ENCODE peak calls at places on chromosomes 16 and 17, in six cellular contexts. One of them, this sample, is unnamed.

GRCh38 chr16:27083861-27084261 is 17.1 kb downstream of the C16orf82 start:
- DNase-seq in breast epithelium: no peak
- DNase-seq in hepatocyte: no peak
- DNase-seq in stomach: no peak
- DNase-seq in astrocyte: no peak
- DNase-seq in prostate gland: no peak
- DNase-seq in this sample: no peak

GRCh38 chr16:87570938-87571867 is 31.1 kb upstream of the JPH3 start:
- DNase-seq in breast epithelium: no peak
- DNase-seq in hepatocyte: peak; percentile 78
- DNase-seq in stomach: peak; percentile 81
- DNase-seq in astrocyte: peak; percentile 84
- DNase-seq in prostate gland: peak; percentile 52
- DNase-seq in this sample: peak; percentile 28

GRCh38 chr17:32275060-32276042 is 9.7 kb downstream of the RHBDL3 start:
- DNase-seq in breast epithelium: no peak
- DNase-seq in hepatocyte: peak; percentile 72
- DNase-seq in stomach: no peak
- DNase-seq in astrocyte: peak; percentile 80
- DNase-seq in prostate gland: no peak
- DNase-seq in this sample: no peak

GRCh38 chr17:74340470-74341023 is 14.5 kb downstream of the KIF19 start:
- DNase-seq in breast epithelium: no peak
- DNase-seq in hepatocyte: peak; percentile 66
- DNase-seq in stomach: no peak
- DNase-seq in astrocyte: no peak
- DNase-seq in prostate gland: no peak
- DNase-seq in this sample: no peak

GRCh38 chr16:56265184-56265583 is 73.9 kb downstream of the GNAO1 start:
- DNase-seq in breast epithelium: no peak
- DNase-seq in hepatocyte: no peak
- DNase-seq in stomach: no peak
- DNase-seq in astrocyte: no peak
- DNase-seq in prostate gland: no peak
- DNase-seq in this sample: no peak

GRCh38 chr17:47219621-47220475 is 10.7 kb downstream of the MYL4 start:
- DNase-seq in breast epithelium: no peak
- DNase-seq in hepatocyte: no peak
- DNase-seq in stomach: no peak
- DNase-seq in astrocyte: no peak
- DNase-seq in prostate gland: no peak
- DNase-seq in this sample: no peak

GRCh38 chr16:726438-727290 is at the start of the genes CCDC78 and HAGHL:
- DNase-seq in breast epithelium: no peak
- DNase-seq in hepatocyte: peak; percentile 74
- DNase-seq in stomach: peak; percentile 65
- DNase-seq in astrocyte: no peak
- DNase-seq in prostate gland: peak; percentile 39
- DNase-seq in this sample: no peak

GRCh38 chr17:79779088-79779529 is 1.2 kb downstream of the CBX2 start:
- DNase-seq in breast epithelium: no peak
- DNase-seq in hepatocyte: peak; percentile 30
- DNase-seq in stomach: no peak
- DNase-seq in astrocyte: no peak
- DNase-seq in prostate gland: no peak
- DNase-seq in this sample: no peak

GRCh38 chr16:9966569-9967157 is 215.6 kb downstream of the GRIN2A start:
- DNase-seq in breast epithelium: no peak
- DNase-seq in hepatocyte: no peak
- DNase-seq in stomach: no peak
- DNase-seq in astrocyte: peak; percentile 70
- DNase-seq in prostate gland: no peak
- DNase-seq in this sample: no peak

GRCh38 chr17:47199627-47200324 is 9.4 kb upstream of the MYL4 start:
- DNase-seq in breast epithelium: no peak
- DNase-seq in hepatocyte: no peak
- DNase-seq in stomach: no peak
- DNase-seq in astrocyte: no peak
- DNase-seq in prostate gland: no peak
- DNase-seq in this sample: no peak

GRCh38 chr17:39208893-39209292 is 8.8 kb downstream of the RPL19 start:
- DNase-seq in breast epithelium: no peak
- DNase-seq in hepatocyte: no peak
- DNase-seq in stomach: peak; percentile 36
- DNase-seq in astrocyte: no peak
- DNase-seq in prostate gland: no peak
- DNase-seq in this sample: no peak

GRCh38 chr16:67443299-67443698 is 12.4 kb downstream of the HSD11B2 start:
- DNase-seq in breast epithelium: no peak
- DNase-seq in hepatocyte: no peak
- DNase-seq in stomach: no peak
- DNase-seq in astrocyte: no peak
- DNase-seq in prostate gland: no peak
- DNase-seq in this sample: no peak
- H3K4me1 ChIP-seq in breast epithelium: peaks cover 54% of the 10 kb centered on the region
- H3K4me1 ChIP-seq in hepatocyte: peaks cover 22% of the 10 kb centered on the region
- H3K4me1 ChIP-seq in stomach: peaks cover 77% of the 10 kb centered on the region
- H3K4me1 ChIP-seq in astrocyte: peaks cover 6% of the 10 kb centered on the region
- H3K4me1 ChIP-seq in prostate gland: peaks cover 35% of the 10 kb centered on the region
- H3K4me1 ChIP-seq in this sample: no peaks in the 10 kb centered on the region

GRCh38 chr17:53607475-53607874 is 215.3 kb upstream of the KIF2B start:
- DNase-seq in breast epithelium: no peak
- DNase-seq in hepatocyte: no peak
- DNase-seq in stomach: no peak
- DNase-seq in astrocyte: no peak
- DNase-seq in prostate gland: no peak
- DNase-seq in this sample: no peak
- H3K27ac ChIP-seq in breast epithelium: no peak overlapping the region
- H3K27ac ChIP-seq in hepatocyte: no peak overlapping the region
- H3K27ac ChIP-seq in stomach: no peak overlapping the region
- H3K27ac ChIP-seq in astrocyte: no peak overlapping the region
- H3K27ac ChIP-seq in prostate gland: no peak overlapping the region
- H3K27ac ChIP-seq in this sample: no peak overlapping the region

DNA sequence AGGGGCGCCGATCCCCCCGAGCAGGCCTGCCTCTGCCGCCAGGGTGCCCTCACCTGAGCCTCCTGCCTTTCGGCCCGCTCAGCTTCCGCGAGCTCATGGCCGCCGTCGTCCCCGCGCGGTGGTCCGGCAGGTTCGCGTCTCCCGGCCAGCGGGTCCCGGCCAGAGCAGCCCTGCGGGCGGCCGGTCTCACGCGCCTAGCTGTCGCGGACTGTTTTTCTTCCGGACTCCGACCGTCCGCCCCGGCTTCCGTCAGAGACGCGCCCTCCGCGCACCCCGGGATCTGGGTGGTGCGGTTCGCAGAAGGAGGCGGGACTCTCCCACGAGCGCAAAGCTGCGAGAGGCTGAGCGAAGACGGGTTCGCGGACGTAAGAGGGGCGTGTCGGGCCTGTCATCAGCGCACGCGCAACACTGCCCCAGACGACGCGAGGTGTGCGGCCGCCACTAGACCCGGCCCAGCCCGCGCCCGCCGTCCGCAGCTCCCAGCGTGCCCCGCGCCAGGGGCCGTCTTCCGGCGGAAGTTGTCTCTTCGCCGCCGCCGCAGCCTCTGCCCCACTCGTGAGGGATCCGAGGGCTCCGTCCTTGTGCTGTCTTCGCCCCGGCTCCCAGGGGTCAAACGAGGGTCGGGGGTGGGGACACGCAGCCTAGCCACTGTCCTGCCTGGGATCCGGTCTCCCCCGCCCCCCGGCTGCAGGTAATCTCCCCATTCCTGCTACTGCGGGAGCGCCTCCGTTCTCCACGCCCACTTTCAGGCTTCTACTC is at the start of gene INPP5K:
- DNase-seq in breast epithelium: peak; percentile 98
- DNase-seq in hepatocyte: peak; percentile 99
- DNase-seq in stomach: peak; percentile 99
- DNase-seq in astrocyte: peak; percentile 94
- DNase-seq in prostate gland: peak; percentile 98
- DNase-seq in this sample: peak; percentile 86
- H3K4me1 ChIP-seq in breast epithelium: peaks cover 13% of the 10 kb centered on the region
- H3K4me1 ChIP-seq in hepatocyte: peaks cover 12% of the 10 kb centered on the region
- H3K4me1 ChIP-seq in stomach: peaks cover 54% of the 10 kb centered on the region
- H3K4me1 ChIP-seq in astrocyte: peaks cover 14% of the 10 kb centered on the region
- H3K4me1 ChIP-seq in prostate gland: peaks cover 3% of the 10 kb centered on the region
- H3K4me1 ChIP-seq in this sample: peaks cover 10% of the 10 kb centered on the region

GRCh38 chr16:4087990-4088577 is 28.2 kb downstream of the ADCY9 start:
- DNase-seq in breast epithelium: no peak
- DNase-seq in hepatocyte: no peak
- DNase-seq in stomach: no peak
- DNase-seq in astrocyte: no peak
- DNase-seq in prostate gland: no peak
- DNase-seq in this sample: no peak

GRCh38 chr16:4091638-4092037 is 24.6 kb downstream of the ADCY9 start:
- DNase-seq in breast epithelium: no peak
- DNase-seq in hepatocyte: no peak
- DNase-seq in stomach: no peak
- DNase-seq in astrocyte: no peak
- DNase-seq in prostate gland: no peak
- DNase-seq in this sample: no peak

GRCh38 chr16:4089251-4089810 is 26.9 kb downstream of the ADCY9 start:
- DNase-seq in breast epithelium: no peak
- DNase-seq in hepatocyte: no peak
- DNase-seq in stomach: no peak
- DNase-seq in astrocyte: no peak
- DNase-seq in prostate gland: no peak
- DNase-seq in this sample: no peak

GRCh38 chr16:4090476-4090875 is 25.8 kb downstream of the ADCY9 start:
- DNase-seq in breast epithelium: no peak
- DNase-seq in hepatocyte: no peak
- DNase-seq in stomach: no peak
- DNase-seq in astrocyte: no peak
- DNase-seq in prostate gland: peak; percentile 30
- DNase-seq in this sample: no peak

DNA sequence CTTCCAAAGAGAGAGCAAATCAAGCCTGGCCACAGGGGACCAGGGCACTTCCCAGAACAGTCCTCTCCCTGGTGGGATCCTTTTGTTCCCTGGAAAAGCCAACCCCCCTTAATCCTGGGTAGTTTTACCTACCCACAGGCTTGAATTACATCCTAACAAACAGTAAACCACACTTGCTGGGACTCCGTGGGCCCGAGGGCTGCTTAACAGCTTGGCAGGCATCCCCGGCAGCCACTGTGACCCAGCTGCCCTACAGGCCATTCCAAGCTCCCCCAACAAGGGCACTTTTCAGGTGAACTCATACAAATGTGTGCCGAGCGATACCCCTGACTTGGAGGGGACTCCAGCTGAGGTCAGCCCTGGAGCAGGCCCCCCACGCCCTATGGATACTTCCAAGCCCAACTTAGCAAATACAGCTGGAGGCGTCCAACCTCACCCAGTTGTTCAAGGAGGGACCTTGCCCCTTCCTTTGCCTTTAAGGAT is 26.4 kb downstream of the ADCY9 start:
- DNase-seq in breast epithelium: no peak
- DNase-seq in hepatocyte: no peak
- DNase-seq in stomach: no peak
- DNase-seq in astrocyte: no peak
- DNase-seq in prostate gland: no peak
- DNase-seq in this sample: no peak
- H3K27ac ChIP-seq in breast epithelium: peak overlapping the region; percentile 58
- H3K27ac ChIP-seq in hepatocyte: peak overlapping the region; percentile 69
- H3K27ac ChIP-seq in stomach: peak overlapping the region; percentile 76
- H3K27ac ChIP-seq in astrocyte: no peak overlapping the region
- H3K27ac ChIP-seq in prostate gland: no peak overlapping the region
- H3K27ac ChIP-seq in this sample: peak overlapping the region; percentile 80

GRCh38 chr17:58091024-58091567 is 7.9 kb downstream of the DYNLL2 start:
- DNase-seq in breast epithelium: no peak
- DNase-seq in hepatocyte: no peak
- DNase-seq in stomach: no peak
- DNase-seq in astrocyte: no peak
- DNase-seq in prostate gland: no peak
- DNase-seq in this sample: no peak

GRCh38 chr17:58086953-58087352 is 3.7 kb downstream of the DYNLL2 start:
- DNase-seq in breast epithelium: no peak
- DNase-seq in hepatocyte: no peak
- DNase-seq in stomach: no peak
- DNase-seq in astrocyte: no peak
- DNase-seq in prostate gland: no peak
- DNase-seq in this sample: no peak

GRCh38 chr17:58092101-58092796 is 9.0 kb downstream of the DYNLL2 start:
- DNase-seq in breast epithelium: no peak
- DNase-seq in hepatocyte: no peak
- DNase-seq in stomach: no peak
- DNase-seq in astrocyte: no peak
- DNase-seq in prostate gland: no peak
- DNase-seq in this sample: no peak

GRCh38 chr17:58088624-58089023 is 5.4 kb downstream of the DYNLL2 start:
- DNase-seq in breast epithelium: no peak
- DNase-seq in hepatocyte: no peak
- DNase-seq in stomach: no peak
- DNase-seq in astrocyte: no peak
- DNase-seq in prostate gland: no peak
- DNase-seq in this sample: no peak

GRCh38 chr17:58089111-58089510 is 5.9 kb downstream of the DYNLL2 start:
- DNase-seq in breast epithelium: no peak
- DNase-seq in hepatocyte: no peak
- DNase-seq in stomach: no peak
- DNase-seq in astrocyte: no peak
- DNase-seq in prostate gland: no peak
- DNase-seq in this sample: no peak
- H3K4me1 ChIP-seq in breast epithelium: peaks cover 13% of the 10 kb centered on the region
- H3K4me1 ChIP-seq in hepatocyte: peaks cover 26% of the 10 kb centered on the region
- H3K4me1 ChIP-seq in stomach: peaks cover 34% of the 10 kb centered on the region
- H3K4me1 ChIP-seq in astrocyte: peaks cover 12% of the 10 kb centered on the region
- H3K4me1 ChIP-seq in prostate gland: peaks cover 21% of the 10 kb centered on the region
- H3K4me1 ChIP-seq in this sample: peaks cover 20% of the 10 kb centered on the region

DNA sequence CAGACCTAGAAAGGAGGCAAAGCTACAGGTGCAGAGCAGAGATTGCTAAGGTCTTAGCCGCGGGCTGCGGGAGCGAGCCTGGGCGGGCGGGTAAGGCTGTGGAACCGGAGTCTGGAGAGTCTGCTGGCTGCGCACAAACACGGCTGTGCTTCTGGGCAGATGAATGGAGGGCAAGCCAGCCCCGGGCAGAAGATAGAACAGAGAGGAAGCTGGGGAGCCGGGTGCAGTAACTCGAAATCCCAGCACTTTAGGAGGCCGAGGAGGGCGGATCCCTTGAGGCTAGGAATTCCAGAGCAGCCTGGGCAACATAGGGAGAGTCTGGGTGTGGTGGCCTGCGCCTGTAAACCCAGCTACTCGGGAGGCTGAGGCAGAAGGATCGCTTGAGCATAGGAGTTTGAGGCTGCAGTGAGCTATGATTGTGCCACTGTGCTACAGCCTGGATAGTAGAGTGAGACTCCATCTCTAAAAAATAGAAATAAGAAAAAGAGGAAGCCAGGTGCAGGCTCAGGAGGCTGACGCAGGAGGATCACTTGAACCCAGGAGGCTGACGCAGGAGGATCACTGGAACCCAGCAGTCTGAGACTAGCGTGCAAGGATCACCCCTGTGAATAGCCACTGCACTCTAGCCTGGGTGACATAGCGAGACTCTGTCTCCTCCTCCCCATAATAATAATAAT is 56.3 kb downstream of the PITPNC1 start:
- DNase-seq in breast epithelium: no peak
- DNase-seq in hepatocyte: no peak
- DNase-seq in stomach: no peak
- DNase-seq in astrocyte: no peak
- DNase-seq in prostate gland: no peak
- DNase-seq in this sample: no peak
- H3K27ac ChIP-seq in breast epithelium: no peak overlapping the region
- H3K27ac ChIP-seq in hepatocyte: no peak overlapping the region
- H3K27ac ChIP-seq in stomach: peak overlapping the region; percentile 64
- H3K27ac ChIP-seq in astrocyte: no peak overlapping the region
- H3K27ac ChIP-seq in prostate gland: no peak overlapping the region
- H3K27ac ChIP-seq in this sample: no peak overlapping the region